ENCODE peak calls at places on chromosomes 13 and 19, in four cellular contexts. B, G, W and F are unnamed samples.

GRCh38 chr19:8515317-8515716 is 1.4 kb upstream of the ZNF414 start:
- DNase-seq in G (no peak), W (no peak), B (no peak), F (peak; percentile 51)

GRCh38 chr19:1907563-1908363 is 2.6 kb downstream of the ADAT3 start:
- DNase-seq in G (peak; percentile 56), B (no peak), W (no peak), F (no peak)

GRCh38 chr13:114119196-114119595 is 13.2 kb downstream of the RASA3 start:
- DNase-seq in G (no peak), W (no peak), B (no peak), F (no peak)

GRCh38 chr19:29287061-29287460 is 74.1 kb upstream of the UQCRFS1 start:
- DNase-seq in W (no peak), G (no peak), B (no peak), F (no peak)

GRCh38 chr19:49851456-49852259 is 699 bp downstream of the PTOV1 start:
- DNase-seq in B (peak; percentile 69), W (peak; percentile 35), G (peak; percentile 68), F (no peak)

GRCh38 chr19:45553464-45553863 is 31.1 kb downstream of the OPA3 start:
- DNase-seq in W (no peak), G (no peak), B (no peak), F (no peak)

GRCh38 chr13:66264976-66265375 is 965.2 kb downstream of the PCDH9 start:
- DNase-seq in B (no peak), G (no peak), W (no peak), F (no peak)

GRCh38 chr19:42250666-42251531 is 4.0 kb downstream of the ERF start:
- DNase-seq in B (no peak), W (no peak), G (no peak), F (no peak)

GRCh38 chr19:42113641-42114348 is 18.5 kb downstream of the POU2F2 start:
- DNase-seq in B (peak; percentile 76), G (no peak), W (peak; percentile 68), F (no peak)

GRCh38 chr13:105737688-105738087 is 797.8 kb downstream of the EFNB2 start:
- DNase-seq in B (no peak), G (no peak), W (no peak), F (no peak)

GRCh38 chr19:47310819-47311218 is 1.2 kb downstream of the C5AR1 start:
- DNase-seq in B (no peak), W (no peak), G (no peak), F (no peak)

GRCh38 chr19:2275588-2276428 is 6.2 kb downstream of the PEAK3 start:
- DNase-seq in G (no peak), W (no peak), B (no peak), F (no peak)

GRCh38 chr13:34942732-34943674 is 933 bp downstream of the NBEA start:
- DNase-seq in G (no peak), W (peak; percentile 21), B (peak; percentile 9), F (no peak)

GRCh38 chr13:111908981-111909380 is 158.0 kb upstream of the SOX1 start:
- DNase-seq in G (no peak), W (no peak), B (no peak), F (no peak)

GRCh38 chr19:18785179-18786124 is 5.7 kb downstream of the COMP start:
- DNase-seq in G (peak; percentile 100), W (peak; percentile 40), B (peak; percentile 98), F (peak; percentile 36)

GRCh38 chr19:12774588-12775555 is at the start of gene HOOK2:
- DNase-seq in B (no peak), W (no peak), G (no peak), F (no peak)

GRCh38 chr13:98672947-98673545 is 79.4 kb downstream of the SLC15A1 start:
- DNase-seq in G (peak; percentile 54), B (peak; percentile 78), W (peak; percentile 19), F (peak; percentile 33)

GRCh38 chr13:44111701-44112100 is 232.0 kb downstream of the LACC1 start:
- DNase-seq in B (no peak), W (no peak), G (no peak), F (no peak)

GRCh38 chr13:76330216-76330615 is 556.0 kb downstream of the KCTD12 start:
- DNase-seq in B (no peak), G (no peak), W (no peak), F (no peak)

DNA sequence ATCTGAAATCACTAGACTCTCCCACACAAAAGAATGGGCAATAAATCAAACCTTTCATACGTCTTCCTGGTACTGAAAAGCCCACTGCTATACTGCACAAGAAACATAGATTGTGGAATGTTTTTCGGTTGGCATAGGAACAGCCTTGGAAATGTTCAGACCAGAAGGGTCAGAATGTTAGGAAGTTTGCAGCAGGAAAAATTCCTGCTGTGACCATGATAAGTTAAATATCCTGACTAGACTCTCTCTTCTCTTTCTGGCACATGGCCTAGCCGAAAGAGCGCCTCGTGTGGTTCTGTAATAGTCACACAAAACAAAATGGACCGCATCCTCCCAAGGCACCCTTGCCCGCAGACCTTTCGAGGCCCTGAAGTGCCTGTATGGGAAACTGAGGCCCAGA is 427.2 kb downstream of the COG6 start:
- DNase-seq in B (no peak), W (no peak), G (no peak), F (no peak)
- TF ChIP-seq CTCF in B (no peak), W (no peak), G (no peak), F (no peak)

GRCh38 chr19:31054430-31054829 is 294.8 kb downstream of the TSHZ3 start:
- DNase-seq in W (no peak), G (peak; percentile 30), B (no peak), F (no peak)
- TF ChIP-seq CTCF in W (no peak), G (peak; percentile 78), B (no peak), F (peak; percentile 35)

GRCh38 chr19:7500811-7501450 is 12.1 kb upstream of the PEX11G start:
- DNase-seq in W (no peak), B (peak; percentile 74), G (peak; percentile 75), F (no peak)
- TF ChIP-seq CTCF in W (no peak), B (no peak), G (peak; percentile 14), F (no peak)

GRCh38 chr19:38467541-38468525 is 34.3 kb downstream of the RYR1 start:
- DNase-seq in W (no peak), G (no peak), B (no peak), F (no peak)
- TF ChIP-seq CTCF in W (no peak), G (no peak), B (no peak), F (no peak)

DNA sequence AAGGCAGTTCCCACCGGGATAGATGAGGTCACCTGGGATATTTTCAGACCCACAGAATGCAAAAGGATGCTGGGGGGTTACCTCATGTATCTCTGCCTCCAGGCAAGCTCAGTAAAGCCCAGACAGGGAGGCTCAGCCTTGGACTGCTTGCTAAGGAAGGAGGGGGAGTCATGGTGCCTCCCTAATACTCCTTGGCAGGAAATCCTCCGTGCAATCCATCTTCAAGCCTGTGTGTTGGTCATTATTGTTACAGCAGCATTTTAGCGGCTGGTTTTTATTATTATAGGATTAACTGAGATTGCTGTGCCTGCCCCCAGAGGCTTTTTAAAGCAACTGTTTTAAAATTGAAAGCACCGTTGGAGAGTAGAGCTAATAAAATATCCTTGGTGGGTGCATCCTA is 188.5 kb upstream of the UBL3 start:
- DNase-seq in G (no peak), W (no peak), B (no peak), F (no peak)
- TF ChIP-seq CTCF in G (no peak), W (no peak), B (no peak), F (no peak)

DNA sequence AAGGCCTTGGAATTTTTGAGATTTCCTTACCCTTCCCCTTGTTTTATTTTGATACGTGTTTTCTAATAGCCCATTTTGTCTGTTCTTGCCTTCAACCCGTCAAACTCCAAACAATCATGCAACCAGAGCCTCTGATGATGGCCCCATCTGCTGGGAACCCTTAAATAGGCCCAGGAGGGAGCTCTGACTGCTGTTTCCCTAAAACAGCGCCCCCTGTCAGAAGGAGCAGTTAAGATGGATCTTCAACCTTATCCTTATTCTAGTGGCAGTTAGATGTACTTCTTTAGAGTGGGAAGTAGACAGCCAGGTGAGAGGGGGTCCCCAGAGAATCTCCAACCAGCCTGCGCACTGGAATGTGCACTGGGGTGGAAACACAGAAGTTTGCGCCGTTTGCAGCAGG is 1031.0 kb upstream of the PCDH9 start:
- DNase-seq in W (no peak), B (no peak), G (no peak), F (no peak)
- TF ChIP-seq CTCF in W (no peak), B (peak; percentile 16), G (no peak), F (no peak)

DNA sequence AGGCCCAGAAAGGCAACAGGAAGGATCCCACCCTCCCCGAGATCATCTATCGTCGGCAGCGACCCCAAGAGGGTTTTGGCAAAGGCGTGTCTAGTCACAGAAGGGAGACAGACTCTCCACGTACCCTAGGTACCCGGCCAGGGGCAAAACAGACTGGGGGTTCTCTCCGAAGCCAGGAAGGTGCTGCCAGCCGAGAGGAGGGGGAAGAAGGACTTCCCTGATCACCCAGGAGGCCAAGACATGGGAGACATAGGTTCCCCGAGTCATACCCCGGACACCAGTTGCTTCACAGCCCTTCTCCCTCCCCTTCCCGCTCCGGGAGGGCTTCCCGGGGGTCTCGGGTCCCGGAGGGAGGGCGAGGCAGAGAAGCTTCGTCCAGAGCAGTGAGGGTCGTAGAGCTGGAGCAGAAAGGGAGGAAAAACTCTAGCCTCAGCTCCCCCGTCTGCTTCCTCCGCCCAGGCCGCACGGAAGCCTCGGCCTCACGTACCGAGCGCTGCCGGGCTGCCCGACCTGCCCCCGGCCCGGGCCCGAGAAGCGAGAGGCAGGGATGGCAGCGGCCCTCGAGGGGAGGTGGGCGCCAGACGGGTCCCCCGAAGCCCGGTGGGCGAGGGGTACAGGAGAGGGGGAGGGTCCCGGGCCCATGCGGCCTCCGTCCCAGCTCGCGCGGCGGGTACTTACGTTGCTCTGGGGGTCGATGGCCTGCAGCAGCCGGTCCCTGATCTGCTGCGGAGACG is 643 bp downstream of the MED26 start:
- DNase-seq in G (no peak), W (peak; percentile 24), B (no peak), F (peak; percentile 30)
- TF ChIP-seq CTCF in G (no peak), W (no peak), B (peak; percentile 8), F (no peak)